ENCODE peak calls at places on chromosomes 5 and 9, in ten cellular contexts. One of them, this sample, is unnamed.

GRCh38 chr5:141439411-141440141 is 9.3 kb downstream of the PCDHGA12 start:
- DNase-seq in lower lobe of right lung: no peak
- DNase-seq in endothelial cell of umbilical vein: no peak
- DNase-seq in dorsolateral prefrontal cortex: no peak
- DNase-seq in stomach: no peak
- DNase-seq in heart left ventricle: no peak
- DNase-seq in esophagus squamous epithelium: no peak
- DNase-seq in astrocyte: peak; percentile 38
- DNase-seq in prostate gland: no peak
- DNase-seq in AG04449: no peak
- DNase-seq in this sample: no peak

GRCh38 chr5:103305829-103306228 is 47.3 kb downstream of the MACIR start:
- DNase-seq in lower lobe of right lung: no peak
- DNase-seq in esophagus squamous epithelium: no peak
- DNase-seq in AG04449: no peak
- DNase-seq in prostate gland: no peak
- DNase-seq in endothelial cell of umbilical vein: no peak
- DNase-seq in heart left ventricle: no peak
- DNase-seq in dorsolateral prefrontal cortex: no peak
- DNase-seq in astrocyte: peak; percentile 1
- DNase-seq in stomach: no peak
- DNase-seq in this sample: no peak

GRCh38 chr5:135069016-135069770 is 35.2 kb upstream of the PITX1 start:
- DNase-seq in AG04449: no peak
- DNase-seq in heart left ventricle: no peak
- DNase-seq in endothelial cell of umbilical vein: no peak
- DNase-seq in esophagus squamous epithelium: no peak
- DNase-seq in prostate gland: no peak
- DNase-seq in astrocyte: no peak
- DNase-seq in stomach: no peak
- DNase-seq in dorsolateral prefrontal cortex: no peak
- DNase-seq in lower lobe of right lung: no peak
- DNase-seq in this sample: no peak

GRCh38 chr5:66207800-66208561 is 63.9 kb downstream of the SREK1 start:
- DNase-seq in endothelial cell of umbilical vein: no peak
- DNase-seq in esophagus squamous epithelium: no peak
- DNase-seq in astrocyte: peak; percentile 11
- DNase-seq in prostate gland: no peak
- DNase-seq in stomach: no peak
- DNase-seq in lower lobe of right lung: no peak
- DNase-seq in dorsolateral prefrontal cortex: no peak
- DNase-seq in AG04449: no peak
- DNase-seq in heart left ventricle: no peak
- DNase-seq in this sample: peak; percentile 47

GRCh38 chr5:178416919-178417318 is 173.3 kb downstream of the COL23A1 start:
- DNase-seq in heart left ventricle: no peak
- DNase-seq in astrocyte: peak; percentile 8
- DNase-seq in endothelial cell of umbilical vein: no peak
- DNase-seq in prostate gland: no peak
- DNase-seq in lower lobe of right lung: no peak
- DNase-seq in AG04449: no peak
- DNase-seq in stomach: no peak
- DNase-seq in dorsolateral prefrontal cortex: no peak
- DNase-seq in esophagus squamous epithelium: no peak
- DNase-seq in this sample: no peak

GRCh38 chr5:5188377-5189020 is 48.4 kb downstream of the ADAMTS16 start:
- DNase-seq in heart left ventricle: no peak
- DNase-seq in stomach: peak; percentile 36
- DNase-seq in endothelial cell of umbilical vein: no peak
- DNase-seq in dorsolateral prefrontal cortex: no peak
- DNase-seq in AG04449: no peak
- DNase-seq in lower lobe of right lung: no peak
- DNase-seq in esophagus squamous epithelium: no peak
- DNase-seq in astrocyte: no peak
- DNase-seq in prostate gland: no peak
- DNase-seq in this sample: no peak

GRCh38 chr5:77853353-77853907 is 77.3 kb upstream of the TBCA start:
- DNase-seq in astrocyte: no peak
- DNase-seq in AG04449: no peak
- DNase-seq in heart left ventricle: no peak
- DNase-seq in prostate gland: no peak
- DNase-seq in stomach: no peak
- DNase-seq in endothelial cell of umbilical vein: no peak
- DNase-seq in esophagus squamous epithelium: no peak
- DNase-seq in dorsolateral prefrontal cortex: no peak
- DNase-seq in lower lobe of right lung: no peak
- DNase-seq in this sample: no peak

GRCh38 chr9:108093773-108094675 is 604.5 kb upstream of the KLF4 start:
- DNase-seq in prostate gland: no peak
- DNase-seq in AG04449: no peak
- DNase-seq in endothelial cell of umbilical vein: no peak
- DNase-seq in lower lobe of right lung: no peak
- DNase-seq in heart left ventricle: no peak
- DNase-seq in dorsolateral prefrontal cortex: no peak
- DNase-seq in stomach: peak; percentile 39
- DNase-seq in esophagus squamous epithelium: no peak
- DNase-seq in astrocyte: peak; percentile 98
- DNase-seq in this sample: peak; percentile 42

GRCh38 chr5:80754900-80755299 is 100.1 kb upstream of the DHFR start:
- DNase-seq in astrocyte: peak; percentile 63
- DNase-seq in AG04449: no peak
- DNase-seq in lower lobe of right lung: no peak
- DNase-seq in esophagus squamous epithelium: no peak
- DNase-seq in dorsolateral prefrontal cortex: no peak
- DNase-seq in prostate gland: no peak
- DNase-seq in endothelial cell of umbilical vein: no peak
- DNase-seq in stomach: no peak
- DNase-seq in heart left ventricle: peak; percentile 22
- DNase-seq in this sample: peak; percentile 63

GRCh38 chr5:3856036-3856435 is 260.4 kb downstream of the IRX1 start:
- DNase-seq in stomach: no peak
- DNase-seq in heart left ventricle: no peak
- DNase-seq in prostate gland: no peak
- DNase-seq in astrocyte: no peak
- DNase-seq in lower lobe of right lung: no peak
- DNase-seq in AG04449: no peak
- DNase-seq in dorsolateral prefrontal cortex: no peak
- DNase-seq in esophagus squamous epithelium: no peak
- DNase-seq in endothelial cell of umbilical vein: no peak
- DNase-seq in this sample: no peak

GRCh38 chr9:132780230-132781007 is 97.7 kb downstream of the AK8 start:
- DNase-seq in esophagus squamous epithelium: no peak
- DNase-seq in astrocyte: no peak
- DNase-seq in dorsolateral prefrontal cortex: no peak
- DNase-seq in endothelial cell of umbilical vein: no peak
- DNase-seq in stomach: no peak
- DNase-seq in prostate gland: no peak
- DNase-seq in lower lobe of right lung: no peak
- DNase-seq in heart left ventricle: no peak
- DNase-seq in AG04449: no peak
- DNase-seq in this sample: no peak

DNA sequence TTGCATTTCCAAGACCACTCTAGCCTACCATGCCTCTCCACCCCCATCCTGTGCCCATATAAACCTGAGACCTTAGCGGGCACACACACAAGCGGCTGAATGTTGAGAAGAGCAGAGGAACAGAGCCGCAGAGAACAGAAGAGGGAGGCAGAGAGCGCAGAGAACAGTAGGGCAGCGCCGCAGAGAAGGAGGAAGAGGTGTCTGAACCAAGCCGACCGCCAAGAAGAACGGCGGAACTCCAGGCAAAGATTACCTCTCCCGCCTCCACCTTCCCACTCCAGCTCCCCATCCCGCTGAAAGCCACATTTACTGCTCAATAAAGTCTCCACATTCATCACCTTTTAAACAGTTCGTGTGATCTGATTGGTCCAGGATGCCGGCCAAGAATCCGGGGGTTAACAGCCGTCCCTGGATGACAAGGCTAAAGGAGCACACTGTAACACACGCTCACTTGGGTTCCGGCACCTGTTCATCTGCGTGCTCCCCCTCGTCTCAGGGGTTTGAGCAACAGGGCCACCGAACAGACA is 33.2 kb downstream of the GRIN3A start:
- DNase-seq in lower lobe of right lung: peak; percentile 39
- DNase-seq in heart left ventricle: peak; percentile 18
- DNase-seq in endothelial cell of umbilical vein: no peak
- DNase-seq in stomach: no peak
- DNase-seq in dorsolateral prefrontal cortex: peak; percentile 35
- DNase-seq in astrocyte: no peak
- DNase-seq in esophagus squamous epithelium: no peak
- DNase-seq in AG04449: no peak
- DNase-seq in prostate gland: peak; percentile 14
- DNase-seq in this sample: no peak
- TF ChIP-seq CTCF in lower lobe of right lung: peak; percentile 8
- TF ChIP-seq CTCF in heart left ventricle: no peak
- TF ChIP-seq CTCF in endothelial cell of umbilical vein: no peak
- TF ChIP-seq CTCF in stomach: no peak
- TF ChIP-seq CTCF in dorsolateral prefrontal cortex: no peak
- TF ChIP-seq CTCF in astrocyte: no peak
- TF ChIP-seq CTCF in esophagus squamous epithelium: no peak
- TF ChIP-seq CTCF in AG04449: peak; percentile 8
- TF ChIP-seq CTCF in prostate gland: peak; percentile 24
- TF ChIP-seq CTCF in this sample: peak; percentile 12

GRCh38 chr5:157836121-157836753 is 22.7 kb downstream of the CLINT1 start:
- DNase-seq in endothelial cell of umbilical vein: no peak
- DNase-seq in astrocyte: no peak
- DNase-seq in dorsolateral prefrontal cortex: no peak
- DNase-seq in stomach: no peak
- DNase-seq in AG04449: no peak
- DNase-seq in prostate gland: no peak
- DNase-seq in lower lobe of right lung: no peak
- DNase-seq in esophagus squamous epithelium: no peak
- DNase-seq in heart left ventricle: no peak
- DNase-seq in this sample: no peak

GRCh38 chr5:157842787-157843186 is 16.2 kb downstream of the CLINT1 start:
- DNase-seq in heart left ventricle: no peak
- DNase-seq in lower lobe of right lung: no peak
- DNase-seq in prostate gland: no peak
- DNase-seq in astrocyte: no peak
- DNase-seq in esophagus squamous epithelium: no peak
- DNase-seq in stomach: no peak
- DNase-seq in AG04449: no peak
- DNase-seq in dorsolateral prefrontal cortex: no peak
- DNase-seq in endothelial cell of umbilical vein: no peak
- DNase-seq in this sample: no peak

GRCh38 chr5:157842185-157842584 is 16.8 kb downstream of the CLINT1 start:
- DNase-seq in dorsolateral prefrontal cortex: no peak
- DNase-seq in stomach: no peak
- DNase-seq in endothelial cell of umbilical vein: no peak
- DNase-seq in astrocyte: no peak
- DNase-seq in lower lobe of right lung: no peak
- DNase-seq in prostate gland: no peak
- DNase-seq in AG04449: no peak
- DNase-seq in esophagus squamous epithelium: no peak
- DNase-seq in heart left ventricle: no peak
- DNase-seq in this sample: no peak

GRCh38 chr5:157839157-157839795 is 19.7 kb downstream of the CLINT1 start:
- DNase-seq in esophagus squamous epithelium: no peak
- DNase-seq in AG04449: no peak
- DNase-seq in stomach: no peak
- DNase-seq in heart left ventricle: no peak
- DNase-seq in astrocyte: no peak
- DNase-seq in endothelial cell of umbilical vein: no peak
- DNase-seq in prostate gland: no peak
- DNase-seq in lower lobe of right lung: no peak
- DNase-seq in dorsolateral prefrontal cortex: no peak
- DNase-seq in this sample: no peak
- H3K4me3 ChIP-seq in esophagus squamous epithelium: no peak overlapping the region
- H3K4me3 ChIP-seq in AG04449: no peak overlapping the region
- H3K4me3 ChIP-seq in stomach: no peak overlapping the region
- H3K4me3 ChIP-seq in heart left ventricle: no peak overlapping the region
- H3K4me3 ChIP-seq in astrocyte: no peak overlapping the region
- H3K4me3 ChIP-seq in endothelial cell of umbilical vein: no peak overlapping the region
- H3K4me3 ChIP-seq in prostate gland: no peak overlapping the region
- H3K4me3 ChIP-seq in lower lobe of right lung: no peak overlapping the region
- H3K4me3 ChIP-seq in dorsolateral prefrontal cortex: no peak overlapping the region
- H3K4me3 ChIP-seq in this sample: no peak overlapping the region

DNA sequence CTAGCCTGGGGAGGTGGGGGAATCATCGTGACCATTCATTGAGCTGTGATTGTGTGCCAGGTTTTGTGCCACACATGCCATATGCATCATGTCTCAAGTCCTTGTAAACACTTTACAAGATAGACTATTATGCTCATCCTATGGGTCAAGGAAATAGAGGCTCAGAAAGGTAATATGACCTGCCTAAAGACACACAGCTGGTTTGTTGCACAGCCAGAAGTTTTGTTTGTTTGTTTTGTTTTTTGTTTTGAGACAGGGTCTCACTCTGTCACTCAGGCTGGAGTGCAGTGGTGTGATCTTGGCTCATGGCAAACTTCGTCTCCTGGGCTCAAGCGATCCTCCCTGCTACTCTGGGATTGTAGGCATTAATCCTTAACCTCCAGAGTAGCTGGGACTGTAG is 21.4 kb upstream of the CRB2 start:
- DNase-seq in lower lobe of right lung: no peak
- DNase-seq in dorsolateral prefrontal cortex: no peak
- DNase-seq in heart left ventricle: no peak
- DNase-seq in prostate gland: no peak
- DNase-seq in esophagus squamous epithelium: no peak
- DNase-seq in endothelial cell of umbilical vein: no peak
- DNase-seq in astrocyte: no peak
- DNase-seq in stomach: no peak
- DNase-seq in AG04449: no peak
- DNase-seq in this sample: no peak
- TF ChIP-seq CTCF in lower lobe of right lung: no peak
- TF ChIP-seq CTCF in dorsolateral prefrontal cortex: no peak
- TF ChIP-seq CTCF in heart left ventricle: no peak
- TF ChIP-seq CTCF in prostate gland: no peak
- TF ChIP-seq CTCF in esophagus squamous epithelium: no peak
- TF ChIP-seq CTCF in endothelial cell of umbilical vein: no peak
- TF ChIP-seq CTCF in astrocyte: no peak
- TF ChIP-seq CTCF in stomach: no peak
- TF ChIP-seq CTCF in AG04449: no peak
- TF ChIP-seq CTCF in this sample: no peak

DNA sequence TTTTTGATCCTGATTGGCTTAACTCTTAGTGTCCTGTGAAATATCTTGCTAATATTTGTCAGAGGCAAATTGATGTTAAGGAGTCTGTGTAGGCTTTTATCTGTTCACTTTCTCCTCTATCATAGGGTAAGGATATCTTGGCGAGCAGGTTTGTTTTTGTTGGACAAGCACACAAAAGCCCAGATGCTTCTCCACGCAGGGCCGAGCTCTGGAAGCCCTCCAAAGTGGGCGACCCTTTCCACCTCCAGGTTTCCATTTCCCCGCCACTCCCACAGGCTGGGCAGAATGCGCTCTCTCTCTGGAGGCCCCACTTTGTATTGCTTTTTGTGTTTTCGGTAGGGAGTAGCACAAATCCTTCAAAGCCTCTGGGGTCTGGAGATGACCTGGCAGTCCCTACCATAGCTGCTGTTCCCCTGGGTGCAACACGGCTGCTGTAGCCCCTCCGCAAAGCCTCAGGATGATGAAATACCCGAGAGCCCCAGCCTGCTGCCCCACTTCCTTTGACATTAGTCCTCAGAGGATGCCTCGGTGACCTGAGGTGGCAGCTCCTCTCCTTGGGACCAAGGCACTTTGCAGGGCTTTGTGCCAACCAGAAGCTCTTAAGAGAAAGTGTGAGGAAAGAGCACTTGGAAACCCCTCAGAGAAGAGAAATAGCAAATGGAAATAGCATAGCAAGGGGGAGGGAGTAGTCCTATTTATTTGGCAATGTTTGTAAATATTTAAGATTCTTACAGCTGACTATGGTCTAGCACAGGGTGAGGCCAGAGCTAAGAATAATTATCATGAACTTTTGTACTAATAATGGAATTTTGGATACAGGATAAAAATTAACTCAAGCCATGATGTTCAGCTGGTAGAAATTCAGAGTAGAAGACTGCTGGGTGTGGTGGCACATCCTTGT is 122.8 kb downstream of the ARHGEF28 start:
- DNase-seq in AG04449: no peak
- DNase-seq in stomach: no peak
- DNase-seq in lower lobe of right lung: peak; percentile 49
- DNase-seq in prostate gland: no peak
- DNase-seq in esophagus squamous epithelium: no peak
- DNase-seq in endothelial cell of umbilical vein: peak; percentile 89
- DNase-seq in dorsolateral prefrontal cortex: no peak
- DNase-seq in heart left ventricle: peak; percentile 49
- DNase-seq in astrocyte: peak; percentile 54
- DNase-seq in this sample: peak; percentile 26
- H3K4me3 ChIP-seq in AG04449: no peak overlapping the region
- H3K4me3 ChIP-seq in stomach: no peak overlapping the region
- H3K4me3 ChIP-seq in lower lobe of right lung: peak overlapping the region; percentile 6
- H3K4me3 ChIP-seq in prostate gland: no peak overlapping the region
- H3K4me3 ChIP-seq in esophagus squamous epithelium: no peak overlapping the region
- H3K4me3 ChIP-seq in endothelial cell of umbilical vein: no peak overlapping the region
- H3K4me3 ChIP-seq in dorsolateral prefrontal cortex: no peak overlapping the region
- H3K4me3 ChIP-seq in heart left ventricle: peak overlapping the region; percentile 8
- H3K4me3 ChIP-seq in astrocyte: no peak overlapping the region
- H3K4me3 ChIP-seq in this sample: no peak overlapping the region

This sample was measured in foreskin fibroblast.